ENCODE peak calls at places on chromosomes 4 and X, in ten cellular contexts. One of them, this sample, is unnamed.

GRCh38 chrX:129035180-129035579 is 488.1 kb downstream of the SMARCA1 start:
- DNase-seq in fibroblast of lung: no peak
- DNase-seq in MM.1S: no peak
- DNase-seq in GM23248: no peak
- DNase-seq in endothelial cell of umbilical vein: no peak
- DNase-seq in Karpas-422: peak; percentile 5
- DNase-seq in PC-9: no peak
- DNase-seq in OCI-LY7: no peak
- DNase-seq in GM23338: no peak
- DNase-seq in SK-N-SH: no peak
- DNase-seq in this sample: no peak

GRCh38 chrX:50579955-50580354 is 109.3 kb upstream of the DGKK start:
- DNase-seq in fibroblast of lung: peak; percentile 48
- DNase-seq in MM.1S: peak; percentile 72
- DNase-seq in GM23248: peak; percentile 53
- DNase-seq in endothelial cell of umbilical vein: peak; percentile 49
- DNase-seq in Karpas-422: peak; percentile 82
- DNase-seq in PC-9: peak; percentile 35
- DNase-seq in OCI-LY7: peak; percentile 67
- DNase-seq in GM23338: peak; percentile 74
- DNase-seq in SK-N-SH: peak; percentile 40
- DNase-seq in this sample: no peak

GRCh38 chr4:145887241-145887964 is 51.2 kb downstream of the ZNF827 start:
- DNase-seq in fibroblast of lung: peak; percentile 77
- DNase-seq in MM.1S: no peak
- DNase-seq in GM23248: peak; percentile 79
- DNase-seq in endothelial cell of umbilical vein: peak; percentile 45
- DNase-seq in Karpas-422: peak; percentile 62
- DNase-seq in PC-9: no peak
- DNase-seq in OCI-LY7: peak; percentile 26
- DNase-seq in GM23338: peak; percentile 58
- DNase-seq in SK-N-SH: no peak
- DNase-seq in this sample: no peak

GRCh38 chrX:70132877-70133302 is 357 bp upstream of the IGBP1 start:
- DNase-seq in fibroblast of lung: peak; percentile 7
- DNase-seq in MM.1S: no peak
- DNase-seq in GM23248: no peak
- DNase-seq in endothelial cell of umbilical vein: no peak
- DNase-seq in Karpas-422: no peak
- DNase-seq in PC-9: no peak
- DNase-seq in OCI-LY7: no peak
- DNase-seq in GM23338: no peak
- DNase-seq in SK-N-SH: no peak
- DNase-seq in this sample: no peak

GRCh38 chr4:177008836-177009501 is 216.2 kb upstream of the VEGFC start:
- DNase-seq in fibroblast of lung: peak; percentile 38
- DNase-seq in MM.1S: no peak
- DNase-seq in GM23248: no peak
- DNase-seq in endothelial cell of umbilical vein: no peak
- DNase-seq in Karpas-422: no peak
- DNase-seq in PC-9: no peak
- DNase-seq in OCI-LY7: no peak
- DNase-seq in GM23338: no peak
- DNase-seq in SK-N-SH: no peak
- DNase-seq in this sample: no peak

GRCh38 chr4:137614491-137614890 is 82.2 kb upstream of the PCDH18 start:
- DNase-seq in fibroblast of lung: no peak
- DNase-seq in MM.1S: no peak
- DNase-seq in GM23248: no peak
- DNase-seq in endothelial cell of umbilical vein: no peak
- DNase-seq in Karpas-422: no peak
- DNase-seq in PC-9: no peak
- DNase-seq in OCI-LY7: no peak
- DNase-seq in GM23338: no peak
- DNase-seq in SK-N-SH: no peak
- DNase-seq in this sample: no peak

GRCh38 chrX:128142745-128143144 is 90.5 kb upstream of the ACTRT1 start:
- DNase-seq in fibroblast of lung: no peak
- DNase-seq in MM.1S: no peak
- DNase-seq in GM23248: no peak
- DNase-seq in endothelial cell of umbilical vein: no peak
- DNase-seq in Karpas-422: no peak
- DNase-seq in PC-9: no peak
- DNase-seq in OCI-LY7: no peak
- DNase-seq in GM23338: no peak
- DNase-seq in SK-N-SH: no peak
- DNase-seq in this sample: no peak

GRCh38 chrX:17376381-17377046 is 1.5 kb downstream of the NHS start:
- DNase-seq in fibroblast of lung: peak; percentile 13
- DNase-seq in MM.1S: no peak
- DNase-seq in GM23248: peak; percentile 47
- DNase-seq in endothelial cell of umbilical vein: no peak
- DNase-seq in Karpas-422: no peak
- DNase-seq in PC-9: peak; percentile 42
- DNase-seq in OCI-LY7: no peak
- DNase-seq in GM23338: peak; percentile 15
- DNase-seq in SK-N-SH: no peak
- DNase-seq in this sample: peak; percentile 77

DNA sequence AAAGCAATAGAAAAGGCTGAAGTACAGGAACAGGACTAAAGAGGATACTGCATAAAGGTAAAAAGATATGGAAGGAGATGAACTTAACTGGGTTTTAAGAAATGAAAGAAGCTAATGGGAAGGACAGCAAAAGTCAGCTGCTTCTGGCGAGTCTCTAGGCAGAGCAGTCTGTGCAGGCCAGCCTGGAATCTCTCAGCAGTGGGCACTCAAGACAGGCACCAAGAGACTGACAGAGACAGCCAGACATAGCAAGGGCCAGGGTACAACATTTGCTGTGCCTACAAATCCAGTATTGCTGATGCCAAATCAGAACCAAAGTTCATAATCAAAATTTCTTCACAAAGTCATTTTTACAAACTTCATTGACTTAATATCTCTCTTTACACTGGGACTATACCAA is 62.4 kb downstream of the SPOCK3 start:
- DNase-seq in fibroblast of lung: no peak
- DNase-seq in MM.1S: no peak
- DNase-seq in GM23248: no peak
- DNase-seq in endothelial cell of umbilical vein: no peak
- DNase-seq in Karpas-422: no peak
- DNase-seq in PC-9: no peak
- DNase-seq in OCI-LY7: no peak
- DNase-seq in GM23338: no peak
- DNase-seq in SK-N-SH: no peak
- DNase-seq in this sample: no peak
- H2AFZ ChIP-seq in fibroblast of lung: no peak overlapping the region
- H2AFZ ChIP-seq in MM.1S: no peak overlapping the region
- H2AFZ ChIP-seq in GM23248: no peak overlapping the region
- H2AFZ ChIP-seq in endothelial cell of umbilical vein: no peak overlapping the region
- H2AFZ ChIP-seq in Karpas-422: no peak overlapping the region
- H2AFZ ChIP-seq in PC-9: no peak overlapping the region
- H2AFZ ChIP-seq in OCI-LY7: no peak overlapping the region
- H2AFZ ChIP-seq in GM23338: no peak overlapping the region
- H2AFZ ChIP-seq in SK-N-SH: no peak overlapping the region
- H2AFZ ChIP-seq in this sample: no peak overlapping the region

GRCh38 chr4:153490985-153491483 is 24.9 kb downstream of the TMEM131L start:
- DNase-seq in fibroblast of lung: no peak
- DNase-seq in MM.1S: no peak
- DNase-seq in GM23248: no peak
- DNase-seq in endothelial cell of umbilical vein: no peak
- DNase-seq in Karpas-422: no peak
- DNase-seq in PC-9: no peak
- DNase-seq in OCI-LY7: no peak
- DNase-seq in GM23338: no peak
- DNase-seq in SK-N-SH: no peak
- DNase-seq in this sample: no peak
- H3K79me2 ChIP-seq in fibroblast of lung: no peaks in the 10 kb centered on the region
- H3K79me2 ChIP-seq in MM.1S: no peaks in the 10 kb centered on the region
- H3K79me2 ChIP-seq in GM23248: peaks cover 16% of the 10 kb centered on the region
- H3K79me2 ChIP-seq in endothelial cell of umbilical vein: peaks cover 7% of the 10 kb centered on the region
- H3K79me2 ChIP-seq in Karpas-422: peaks cover 15% of the 10 kb centered on the region
- H3K79me2 ChIP-seq in PC-9: no peaks in the 10 kb centered on the region
- H3K79me2 ChIP-seq in OCI-LY7: peaks cover 98% of the 10 kb centered on the region
- H3K79me2 ChIP-seq in GM23338: peaks cover 73% of the 10 kb centered on the region
- H3K79me2 ChIP-seq in SK-N-SH: peaks cover 20% of the 10 kb centered on the region
- H3K79me2 ChIP-seq in this sample: peaks cover 4% of the 10 kb centered on the region

GRCh38 chr4:62512271-62512670 is 1312.1 kb downstream of the ADGRL3 start:
- DNase-seq in fibroblast of lung: no peak
- DNase-seq in MM.1S: no peak
- DNase-seq in GM23248: no peak
- DNase-seq in endothelial cell of umbilical vein: no peak
- DNase-seq in Karpas-422: no peak
- DNase-seq in PC-9: no peak
- DNase-seq in OCI-LY7: no peak
- DNase-seq in GM23338: no peak
- DNase-seq in SK-N-SH: no peak
- DNase-seq in this sample: no peak
- H2AFZ ChIP-seq in fibroblast of lung: no peak overlapping the region
- H2AFZ ChIP-seq in MM.1S: no peak overlapping the region
- H2AFZ ChIP-seq in GM23248: no peak overlapping the region
- H2AFZ ChIP-seq in endothelial cell of umbilical vein: no peak overlapping the region
- H2AFZ ChIP-seq in Karpas-422: no peak overlapping the region
- H2AFZ ChIP-seq in PC-9: no peak overlapping the region
- H2AFZ ChIP-seq in OCI-LY7: no peak overlapping the region
- H2AFZ ChIP-seq in GM23338: no peak overlapping the region
- H2AFZ ChIP-seq in SK-N-SH: no peak overlapping the region
- H2AFZ ChIP-seq in this sample: no peak overlapping the region

GRCh38 chrX:48997455-48997854 is 4.6 kb downstream of the GRIPAP1 start:
- DNase-seq in fibroblast of lung: no peak
- DNase-seq in MM.1S: no peak
- DNase-seq in GM23248: no peak
- DNase-seq in endothelial cell of umbilical vein: no peak
- DNase-seq in Karpas-422: no peak
- DNase-seq in PC-9: no peak
- DNase-seq in OCI-LY7: no peak
- DNase-seq in GM23338: no peak
- DNase-seq in SK-N-SH: no peak
- DNase-seq in this sample: no peak

GRCh38 chrX:48998391-48998790 is 3.7 kb downstream of the GRIPAP1 start:
- DNase-seq in fibroblast of lung: no peak
- DNase-seq in MM.1S: no peak
- DNase-seq in GM23248: no peak
- DNase-seq in endothelial cell of umbilical vein: no peak
- DNase-seq in Karpas-422: no peak
- DNase-seq in PC-9: no peak
- DNase-seq in OCI-LY7: no peak
- DNase-seq in GM23338: no peak
- DNase-seq in SK-N-SH: no peak
- DNase-seq in this sample: no peak

GRCh38 chrX:48997865-48998264 is 4.2 kb downstream of the GRIPAP1 start:
- DNase-seq in fibroblast of lung: no peak
- DNase-seq in MM.1S: no peak
- DNase-seq in GM23248: no peak
- DNase-seq in endothelial cell of umbilical vein: no peak
- DNase-seq in Karpas-422: no peak
- DNase-seq in PC-9: no peak
- DNase-seq in OCI-LY7: no peak
- DNase-seq in GM23338: no peak
- DNase-seq in SK-N-SH: no peak
- DNase-seq in this sample: peak; percentile 72

GRCh38 chrX:48999030-48999429 is 3.0 kb downstream of the GRIPAP1 start:
- DNase-seq in fibroblast of lung: no peak
- DNase-seq in MM.1S: no peak
- DNase-seq in GM23248: no peak
- DNase-seq in endothelial cell of umbilical vein: no peak
- DNase-seq in Karpas-422: no peak
- DNase-seq in PC-9: no peak
- DNase-seq in OCI-LY7: no peak
- DNase-seq in GM23338: no peak
- DNase-seq in SK-N-SH: no peak
- DNase-seq in this sample: no peak

GRCh38 chrX:48996969-48997368 is 5.1 kb downstream of the GRIPAP1 start:
- DNase-seq in fibroblast of lung: no peak
- DNase-seq in MM.1S: no peak
- DNase-seq in GM23248: no peak
- DNase-seq in endothelial cell of umbilical vein: peak; percentile 1
- DNase-seq in Karpas-422: peak; percentile 47
- DNase-seq in PC-9: no peak
- DNase-seq in OCI-LY7: no peak
- DNase-seq in GM23338: peak; percentile 35
- DNase-seq in SK-N-SH: no peak
- DNase-seq in this sample: peak; percentile 45
- H3K79me2 ChIP-seq in fibroblast of lung: peaks cover 8% of the 10 kb centered on the region
- H3K79me2 ChIP-seq in MM.1S: peaks cover 15% of the 10 kb centered on the region
- H3K79me2 ChIP-seq in GM23248: peaks cover 15% of the 10 kb centered on the region
- H3K79me2 ChIP-seq in endothelial cell of umbilical vein: peaks cover 8% of the 10 kb centered on the region
- H3K79me2 ChIP-seq in Karpas-422: peaks cover 15% of the 10 kb centered on the region
- H3K79me2 ChIP-seq in PC-9: peaks cover 6% of the 10 kb centered on the region
- H3K79me2 ChIP-seq in OCI-LY7: peaks cover 10% of the 10 kb centered on the region
- H3K79me2 ChIP-seq in GM23338: peaks cover 12% of the 10 kb centered on the region
- H3K79me2 ChIP-seq in SK-N-SH: peaks cover 17% of the 10 kb centered on the region
- H3K79me2 ChIP-seq in this sample: peaks cover 12% of the 10 kb centered on the region

GRCh38 chrX:103552236-103552635 is 32.9 kb upstream of the RAB40A start:
- DNase-seq in fibroblast of lung: no peak
- DNase-seq in MM.1S: no peak
- DNase-seq in GM23248: no peak
- DNase-seq in endothelial cell of umbilical vein: no peak
- DNase-seq in Karpas-422: no peak
- DNase-seq in PC-9: no peak
- DNase-seq in OCI-LY7: no peak
- DNase-seq in GM23338: no peak
- DNase-seq in SK-N-SH: no peak
- DNase-seq in this sample: no peak

GRCh38 chrX:103556941-103557340 is 28.4 kb upstream of the TCEAL4 start:
- DNase-seq in fibroblast of lung: no peak
- DNase-seq in MM.1S: peak; percentile 87
- DNase-seq in GM23248: no peak
- DNase-seq in endothelial cell of umbilical vein: no peak
- DNase-seq in Karpas-422: no peak
- DNase-seq in PC-9: no peak
- DNase-seq in OCI-LY7: peak; percentile 0
- DNase-seq in GM23338: peak; percentile 9
- DNase-seq in SK-N-SH: no peak
- DNase-seq in this sample: no peak

GRCh38 chrX:103549920-103550319 is 30.6 kb upstream of the RAB40A start:
- DNase-seq in fibroblast of lung: no peak
- DNase-seq in MM.1S: no peak
- DNase-seq in GM23248: peak; percentile 47
- DNase-seq in endothelial cell of umbilical vein: no peak
- DNase-seq in Karpas-422: no peak
- DNase-seq in PC-9: no peak
- DNase-seq in OCI-LY7: no peak
- DNase-seq in GM23338: no peak
- DNase-seq in SK-N-SH: no peak
- DNase-seq in this sample: no peak

GRCh38 chrX:103550415-103551051 is 31.2 kb upstream of the RAB40A start:
- DNase-seq in fibroblast of lung: no peak
- DNase-seq in MM.1S: no peak
- DNase-seq in GM23248: peak; percentile 54
- DNase-seq in endothelial cell of umbilical vein: no peak
- DNase-seq in Karpas-422: no peak
- DNase-seq in PC-9: no peak
- DNase-seq in OCI-LY7: no peak
- DNase-seq in GM23338: no peak
- DNase-seq in SK-N-SH: no peak
- DNase-seq in this sample: no peak

GRCh38 chrX:103554687-103555417 is 30.5 kb upstream of the TCEAL4 start:
- DNase-seq in fibroblast of lung: peak; percentile 54
- DNase-seq in MM.1S: peak; percentile 80
- DNase-seq in GM23248: no peak
- DNase-seq in endothelial cell of umbilical vein: peak; percentile 67
- DNase-seq in Karpas-422: peak; percentile 89
- DNase-seq in PC-9: peak; percentile 60
- DNase-seq in OCI-LY7: peak; percentile 78
- DNase-seq in GM23338: peak; percentile 84
- DNase-seq in SK-N-SH: peak; percentile 41
- DNase-seq in this sample: no peak
- H2AFZ ChIP-seq in fibroblast of lung: peak overlapping the region; percentile 99
- H2AFZ ChIP-seq in MM.1S: peak overlapping the region; percentile 65
- H2AFZ ChIP-seq in GM23248: peak overlapping the region; percentile 51
- H2AFZ ChIP-seq in endothelial cell of umbilical vein: peak overlapping the region; percentile 97
- H2AFZ ChIP-seq in Karpas-422: peak overlapping the region; percentile 88
- H2AFZ ChIP-seq in PC-9: peak overlapping the region; percentile 97
- H2AFZ ChIP-seq in OCI-LY7: peak overlapping the region; percentile 93
- H2AFZ ChIP-seq in GM23338: peak overlapping the region; percentile 95
- H2AFZ ChIP-seq in SK-N-SH: peak overlapping the region; percentile 98
- H2AFZ ChIP-seq in this sample: peak overlapping the region; percentile 70

This sample was measured in osteoblast.